ENCODE peak calls at places on chromosomes 2 and 18, in nine cellular contexts. L is left cardiac atrium, R is occipital lobe, Q is upper lobe of right lung, G is HuH-7, I is amygdala, X is cardiac muscle cell, V is lung, H is NCI-H226. N is an unnamed sample.

GRCh38 chr2:78992807-78993517 is 32.5 kb upstream of the REG3G start:
- DNase-seq in L (no peak), R (no peak), Q (no peak), G (peak; percentile 25), I (no peak), X (no peak), V (no peak), H (no peak), N (no peak)

GRCh38 chr2:107545066-107545465 is 281.6 kb upstream of the RGPD4 start:
- DNase-seq in L (no peak), R (no peak), Q (no peak), G (no peak), I (no peak), X (no peak), V (no peak), H (no peak), N (no peak)

GRCh38 chr2:158395166-158395565 is 61.4 kb downstream of the CCDC148 start:
- DNase-seq in L (no peak), R (no peak), Q (no peak), G (no peak), I (no peak), X (no peak), V (no peak), H (peak; percentile 50), N (no peak)

GRCh38 chr2:120930236-120930635 is 194.6 kb downstream of the GLI2 start:
- DNase-seq in L (no peak), R (no peak), Q (no peak), G (no peak), I (no peak), X (no peak), V (no peak), H (no peak), N (no peak)

GRCh38 chr18:6509417-6510198 is 94.9 kb upstream of the L3MBTL4 start:
- DNase-seq in L (no peak), R (no peak), Q (no peak), G (no peak), I (no peak), X (peak; percentile 43), V (no peak), H (no peak), N (no peak)

GRCh38 chr2:79596403-79596802 is 83.6 kb downstream of the CTNNA2 start:
- DNase-seq in L (no peak), R (no peak), Q (no peak), G (no peak), I (no peak), X (no peak), V (no peak), H (no peak), N (no peak)

GRCh38 chr18:9782073-9782857 is 74.2 kb downstream of the RAB31 start:
- DNase-seq in L (no peak), R (no peak), Q (no peak), G (no peak), I (no peak), X (peak; percentile 97), V (no peak), H (peak; percentile 98), N (no peak)

GRCh38 chr2:46720592-46721185 is 194.9 kb downstream of the MCFD2 start:
- DNase-seq in L (no peak), R (peak; percentile 2), Q (no peak), G (no peak), I (no peak), X (no peak), V (no peak), H (no peak), N (no peak)

GRCh38 chr2:232230557-232230956 is 148.0 kb upstream of the ALPP start:
- DNase-seq in L (no peak), R (no peak), Q (no peak), G (peak; percentile 39), I (no peak), X (peak; percentile 12), V (no peak), H (no peak), N (peak; percentile 33)